ENCODE peak calls at places on chromosomes 6 and 20, in eight cellular contexts. L, S, F, R, C, U, D and H are unnamed samples.

GRCh38 chr6:53862517-53863457 is 68.0 kb downstream of the LRRC1 start:
- DNase-seq in L (peak), S (peak), F (no peak), R (no peak), C (no peak), U (no peak), D (no peak), H (peak)

GRCh38 chr20:30286157-30286556 is 971.3 kb upstream of the DEFB115 start:
- DNase-seq in L (no peak), S (no peak), F (peak), R (no peak), C (no peak), U (no peak), D (no peak), H (no peak)

GRCh38 chr6:149923327-149923986 is 536 bp upstream of the RAET1G start:
- DNase-seq in L (no peak), S (no peak), F (no peak), R (no peak), C (peak), U (no peak), D (no peak), H (no peak)

GRCh38 chr6:107638493-107638892 is 148.6 kb downstream of the SOBP start:
- DNase-seq in L (no peak), S (no peak), F (no peak), R (no peak), C (no peak), U (no peak), D (no peak), H (no peak)

GRCh38 chr6:114096553-114097172 is 125.7 kb upstream of the HDAC2 start:
- DNase-seq in L (no peak), S (peak), F (peak), R (peak), C (no peak), U (no peak), D (no peak), H (no peak)

GRCh38 chr6:155481215-155481614 is 25.6 kb upstream of the NOX3 start:
- DNase-seq in L (no peak), S (peak), F (no peak), R (no peak), C (no peak), U (no peak), D (no peak), H (no peak)

GRCh38 chr6:69933239-69933638 is 66.9 kb downstream of the COL19A1 start:
- DNase-seq in L (peak), S (peak), F (no peak), R (no peak), C (no peak), U (no peak), D (no peak), H (peak)

GRCh38 chr6:133242761-133243590 is 1.8 kb downstream of the EYA4 start:
- DNase-seq in L (no peak), S (no peak), F (peak), R (no peak), C (no peak), U (no peak), D (no peak), H (no peak)

GRCh38 chr6:2942916-2943563 is 28.3 kb downstream of the SERPINB6 start:
- DNase-seq in L (no peak), S (no peak), F (peak), R (peak), C (no peak), U (no peak), D (no peak), H (no peak)

GRCh38 chr20:10428008-10428407 is 6.0 kb downstream of the MKKS start:
- DNase-seq in L (no peak), S (no peak), F (no peak), R (no peak), C (no peak), U (no peak), D (no peak), H (no peak)

GRCh38 chr6:111573892-111574800 is 31.5 kb downstream of the TRAF3IP2 start:
- DNase-seq in L (peak), S (peak), F (no peak), R (no peak), C (no peak), U (no peak), D (no peak), H (peak)

GRCh38 chr6:11430036-11430435 is 107.5 kb upstream of the TMEM170B start:
- DNase-seq in L (no peak), S (peak), F (no peak), R (no peak), C (no peak), U (no peak), D (no peak), H (peak)

GRCh38 chr6:100176321-100176950 is 182.4 kb upstream of the MCHR2 start:
- DNase-seq in L (no peak), S (peak), F (peak), R (peak), C (no peak), U (no peak), D (no peak), H (peak)